ENCODE peak calls at places on chromosomes 7 and 10, in seven cellular contexts. T is fibroblast of pulmonary artery, Z is psoas muscle, N is coronary artery, E is cardiac muscle cell, I is AG09309, P is HepG2. K is an unnamed sample.

GRCh38 chr10:24618401-24618800 is 105.3 kb downstream of the ARHGAP21 start:
- DNase-seq in N (no peak), Z (no peak), T (no peak), P (no peak), I (no peak), E (no peak), K (no peak)

GRCh38 chr10:77493851-77494788 is 143.5 kb downstream of the KCNMA1 start:
- DNase-seq in Z (no peak), P (peak), N (no peak), I (no peak), T (peak), E (peak), K (no peak)

GRCh38 chr10:119103687-119104652 is at the start of gene DENND10:
- DNase-seq in P (no peak), E (peak), T (peak), Z (peak), N (peak), I (no peak), K (peak)

GRCh38 chr7:693280-693679 is 33.2 kb upstream of the DNAAF5 start:
- DNase-seq in E (no peak), T (no peak), N (peak), P (no peak), I (no peak), Z (no peak), K (no peak)

GRCh38 chr7:70131807-70132565 is 533.7 kb downstream of the AUTS2 start:
- DNase-seq in I (no peak), P (no peak), T (no peak), Z (no peak), E (no peak), N (no peak), K (no peak)

GRCh38 chr10:50367732-50368131 is 116.4 kb upstream of the ASAH2 start:
- DNase-seq in E (peak), N (no peak), I (no peak), Z (no peak), P (peak), T (peak), K (peak)

GRCh38 chr10:62224606-62225005 is 44.0 kb downstream of the RTKN2 start:
- DNase-seq in T (peak), E (no peak), N (no peak), I (peak), Z (no peak), P (no peak), K (peak)

GRCh38 chr7:1054438-1055083 is 10.2 kb downstream of the GPR146 start:
- DNase-seq in E (no peak), Z (no peak), N (no peak), P (no peak), I (no peak), T (no peak), K (no peak)

GRCh38 chr7:151346180-151346769 is 4.7 kb downstream of the NUB1 start:
- DNase-seq in Z (no peak), N (no peak), E (no peak), P (no peak), I (no peak), T (no peak), K (no peak)

GRCh38 chr10:44267007-44267406 is 117.9 kb downstream of the CXCL12 start:
- DNase-seq in I (no peak), T (no peak), E (no peak), N (no peak), Z (no peak), P (no peak), K (no peak)

GRCh38 chr10:125117941-125118630 is 42.3 kb downstream of the CTBP2 start:
- DNase-seq in Z (no peak), P (no peak), N (no peak), I (no peak), E (no peak), T (peak), K (no peak)

GRCh38 chr10:103510791-103511757 is 17.6 kb downstream of the NEURL1 start:
- DNase-seq in I (no peak), Z (no peak), E (no peak), N (no peak), P (no peak), T (no peak), K (no peak)

GRCh38 chr7:43956022-43956421 is 29.8 kb downstream of the UBE2D4 start:
- DNase-seq in E (no peak), P (no peak), N (no peak), I (no peak), T (no peak), Z (no peak), K (no peak)

DNA sequence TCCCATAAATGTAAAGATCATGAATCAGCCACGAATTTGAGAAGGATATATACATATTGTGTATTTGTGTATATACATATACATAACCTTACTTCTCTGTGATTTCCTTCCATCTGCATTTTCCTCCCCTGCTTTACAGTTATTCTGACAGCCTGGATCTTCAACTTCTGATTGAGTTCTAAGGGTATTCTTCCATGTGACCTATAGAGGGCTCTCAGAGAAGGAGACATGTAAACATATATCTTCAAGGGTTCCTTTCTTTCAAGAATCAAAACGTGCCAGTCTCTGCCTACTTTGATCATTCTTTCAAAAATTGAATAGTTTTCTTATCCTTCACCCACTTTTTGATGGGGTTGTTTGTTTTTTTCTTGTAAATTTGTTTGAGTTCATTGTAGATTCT is 453.7 kb upstream of the POT1 start:
- DNase-seq in P (no peak), N (no peak), Z (no peak), E (no peak), T (no peak), I (no peak), K (no peak)
- TF ChIP-seq CTCF in P (no peak), N (no peak), Z (no peak), E (no peak), T (no peak), I (no peak), K (no peak)

GRCh38 chr7:55101359-55101758 is 82.5 kb downstream of the EGFR start:
- DNase-seq in E (no peak), N (no peak), Z (no peak), T (no peak), I (no peak), P (no peak), K (no peak)

GRCh38 chr7:55100962-55101327 is 82.1 kb downstream of the EGFR start:
- DNase-seq in I (no peak), E (no peak), T (no peak), N (no peak), P (no peak), Z (no peak), K (no peak)

GRCh38 chr7:55104123-55104522 is 85.3 kb downstream of the EGFR start:
- DNase-seq in P (no peak), Z (no peak), T (no peak), E (no peak), N (no peak), I (no peak), K (no peak)

GRCh38 chr7:55099086-55099831 is 80.4 kb downstream of the EGFR start:
- DNase-seq in P (no peak), T (peak), I (no peak), N (no peak), E (no peak), Z (no peak), K (peak)

DNA sequence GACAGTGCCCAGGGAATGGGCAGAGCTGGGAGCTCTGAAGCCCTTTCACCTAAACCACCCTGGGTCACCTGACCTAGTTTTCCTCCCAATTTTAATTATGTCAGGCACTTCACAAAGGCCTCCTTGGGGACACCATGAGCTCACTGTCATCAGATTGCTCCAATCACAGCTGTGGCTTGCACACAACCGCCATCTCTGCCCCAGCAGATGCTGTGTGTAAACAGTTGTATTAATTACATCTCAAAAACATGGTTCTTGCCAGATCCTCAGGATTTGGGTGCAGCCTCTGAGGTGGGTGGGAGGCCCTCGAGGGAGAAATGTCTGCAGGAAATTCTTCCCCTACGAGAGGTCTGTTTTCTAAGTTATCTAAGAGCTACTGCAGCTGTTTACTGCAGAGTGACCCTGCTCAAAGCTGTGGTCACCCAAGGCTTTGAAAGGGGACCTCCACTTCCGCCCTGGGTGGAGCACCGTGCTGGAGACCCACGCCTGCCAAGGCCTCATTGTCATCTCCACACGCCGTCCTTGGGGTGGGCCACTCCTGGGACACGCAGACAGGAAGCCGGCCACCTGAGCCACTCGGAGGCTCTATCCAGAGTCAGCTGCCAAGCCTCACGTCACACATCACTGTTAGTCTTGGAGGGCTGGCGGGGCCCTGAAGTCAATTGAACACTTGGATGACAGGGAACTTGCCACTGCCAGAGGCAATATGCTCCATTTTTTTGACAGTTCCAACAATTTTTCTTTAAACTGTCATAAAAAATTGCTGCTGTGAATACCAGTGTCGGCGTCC is 81.5 kb downstream of the EGFR start:
- DNase-seq in T (peak), E (no peak), P (no peak), I (no peak), N (no peak), Z (peak), K (no peak)
- H3K4me3 ChIP-seq in T (no peak), E (no peak), P (no peak), I (no peak), N (no peak), Z (peak), K (no peak)

GRCh38 chr10:31186225-31187010 is 132.6 kb upstream of the ZEB1 start:
- DNase-seq in T (peak), I (no peak), E (no peak), P (peak), Z (no peak), N (no peak), K (no peak)
- TF ChIP-seq CTCF in T (no peak), I (no peak), E (peak), P (no peak), Z (no peak), N (no peak), K (no peak)

GRCh38 chr7:39609462-39610149 is 13.8 kb upstream of the RALA start:
- DNase-seq in P (no peak), I (no peak), E (peak), Z (peak), T (no peak), N (no peak), K (no peak)
- H3K4me3 ChIP-seq in P (no peak), I (peak), E (no peak), Z (peak), T (peak), N (peak), K (peak)

K was measured in foreskin fibroblast.